ENCODE peak calls at places on chromosomes 13 and 19, in four cellular contexts. One of them, this sample, is unnamed.

GRCh38 chr19:38700350-38700932 is 43.8 kb downstream of the CAPN12 start:
- DNase-seq in NB4: no peak
- DNase-seq in lower leg skin: no peak
- DNase-seq in uterus: no peak
- DNase-seq in this sample: no peak

GRCh38 chr13:99357149-99357596 is 50.0 kb upstream of the GPR183 start:
- DNase-seq in lower leg skin: no peak
- DNase-seq in uterus: no peak
- DNase-seq in NB4: no peak
- DNase-seq in this sample: peak

GRCh38 chr13:40334616-40335015 is 331.8 kb downstream of the FOXO1 start:
- DNase-seq in NB4: no peak
- DNase-seq in lower leg skin: no peak
- DNase-seq in uterus: no peak
- DNase-seq in this sample: no peak

GRCh38 chr13:52104624-52105023 is 24.2 kb downstream of the NEK5 start:
- DNase-seq in lower leg skin: no peak
- DNase-seq in uterus: no peak
- DNase-seq in NB4: peak
- DNase-seq in this sample: no peak

GRCh38 chr13:99158846-99159245 is 41.8 kb upstream of the UBAC2 start:
- DNase-seq in uterus: no peak
- DNase-seq in lower leg skin: no peak
- DNase-seq in NB4: no peak
- DNase-seq in this sample: no peak

GRCh38 chr19:46515879-46516350 is 20.2 kb upstream of the PNMA8B start:
- DNase-seq in lower leg skin: no peak
- DNase-seq in NB4: peak
- DNase-seq in uterus: no peak
- DNase-seq in this sample: peak

GRCh38 chr19:8585894-8586750 is 8.9 kb upstream of the MYO1F start:
- DNase-seq in NB4: peak
- DNase-seq in lower leg skin: no peak
- DNase-seq in uterus: no peak
- DNase-seq in this sample: peak

GRCh38 chr19:5953680-5954213 is 24.2 kb downstream of the RANBP3 start:
- DNase-seq in lower leg skin: no peak
- DNase-seq in uterus: no peak
- DNase-seq in NB4: no peak
- DNase-seq in this sample: no peak

GRCh38 chr13:20702945-20703784 is at the start of gene IL17D:
- DNase-seq in uterus: no peak
- DNase-seq in lower leg skin: peak
- DNase-seq in NB4: peak
- DNase-seq in this sample: no peak

GRCh38 chr13:99614465-99614885 is 113.2 kb downstream of the TM9SF2 start:
- DNase-seq in lower leg skin: no peak
- DNase-seq in uterus: no peak
- DNase-seq in NB4: peak
- DNase-seq in this sample: peak

GRCh38 chr13:101258071-101258470 is 158.2 kb downstream of the NALCN start:
- DNase-seq in uterus: no peak
- DNase-seq in lower leg skin: no peak
- DNase-seq in NB4: peak
- DNase-seq in this sample: peak

GRCh38 chr19:43525836-43526771 is 897 bp downstream of the ETHE1 start:
- DNase-seq in uterus: peak
- DNase-seq in lower leg skin: peak
- DNase-seq in NB4: peak
- DNase-seq in this sample: no peak

GRCh38 chr13:48232420-48233096 is 448 bp upstream of the ITM2B start:
- DNase-seq in lower leg skin: peak
- DNase-seq in NB4: no peak
- DNase-seq in uterus: peak
- DNase-seq in this sample: no peak

GRCh38 chr19:44618640-44619357 is 5.4 kb downstream of the IGSF23 start:
- DNase-seq in uterus: no peak
- DNase-seq in NB4: no peak
- DNase-seq in lower leg skin: no peak
- DNase-seq in this sample: no peak

GRCh38 chr19:47699360-47699917 is 13.8 kb upstream of the EHD2 start:
- DNase-seq in uterus: peak
- DNase-seq in lower leg skin: no peak
- DNase-seq in NB4: peak
- DNase-seq in this sample: peak

GRCh38 chr13:97403893-97404683 is 29.9 kb upstream of the RAP2A start:
- DNase-seq in lower leg skin: no peak
- DNase-seq in NB4: no peak
- DNase-seq in uterus: no peak
- DNase-seq in this sample: no peak

GRCh38 chr13:49368688-49369087 is 75.2 kb downstream of the CAB39L start:
- DNase-seq in uterus: no peak
- DNase-seq in NB4: no peak
- DNase-seq in lower leg skin: no peak
- DNase-seq in this sample: no peak

GRCh38 chr19:49150106-49150943 is 4.9 kb downstream of the HRC start:
- DNase-seq in lower leg skin: peak
- DNase-seq in uterus: peak
- DNase-seq in NB4: peak
- DNase-seq in this sample: no peak

GRCh38 chr19:49359851-49360845 is 2.1 kb downstream of the TEAD2 start:
- DNase-seq in NB4: no peak
- DNase-seq in uterus: no peak
- DNase-seq in lower leg skin: no peak
- DNase-seq in this sample: no peak

GRCh38 chr19:39470724-39471339 is 9.8 kb upstream of the TIMM50 start:
- DNase-seq in uterus: no peak
- DNase-seq in NB4: no peak
- DNase-seq in lower leg skin: no peak
- DNase-seq in this sample: no peak

GRCh38 chr13:67554746-67555452 is 324.8 kb upstream of the PCDH9 start:
- DNase-seq in lower leg skin: no peak
- DNase-seq in NB4: no peak
- DNase-seq in uterus: no peak
- DNase-seq in this sample: no peak

GRCh38 chr13:45393941-45394570 is 24.1 kb downstream of the SLC25A30 start:
- DNase-seq in NB4: peak
- DNase-seq in lower leg skin: no peak
- DNase-seq in uterus: no peak
- DNase-seq in this sample: peak

GRCh38 chr13:77637583-77637982 is 59.9 kb upstream of the SLAIN1 start:
- DNase-seq in NB4: no peak
- DNase-seq in uterus: no peak
- DNase-seq in lower leg skin: no peak
- DNase-seq in this sample: no peak

GRCh38 chr19:6073858-6074708 is 36.2 kb downstream of the RFX2 start:
- DNase-seq in NB4: no peak
- DNase-seq in uterus: no peak
- DNase-seq in lower leg skin: peak
- DNase-seq in this sample: no peak

GRCh38 chr13:94454906-94455305 is 24.6 kb downstream of the DCT start:
- DNase-seq in NB4: no peak
- DNase-seq in uterus: no peak
- DNase-seq in lower leg skin: no peak
- DNase-seq in this sample: no peak

GRCh38 chr13:20446405-20446804 is 79.3 kb downstream of the CRYL1 start:
- DNase-seq in NB4: no peak
- DNase-seq in uterus: no peak
- DNase-seq in lower leg skin: no peak
- DNase-seq in this sample: no peak

GRCh38 chr19:29287061-29287460 is 74.1 kb upstream of the UQCRFS1 start:
- DNase-seq in uterus: no peak
- DNase-seq in NB4: no peak
- DNase-seq in lower leg skin: peak
- DNase-seq in this sample: no peak

GRCh38 chr19:29635963-29636362 is 29.3 kb upstream of the PLEKHF1 start:
- DNase-seq in uterus: no peak
- DNase-seq in lower leg skin: no peak
- DNase-seq in NB4: no peak
- DNase-seq in this sample: no peak

GRCh38 chr13:85816413-85816812 is 17.2 kb upstream of the SLITRK6 start:
- DNase-seq in lower leg skin: no peak
- DNase-seq in NB4: no peak
- DNase-seq in uterus: no peak
- DNase-seq in this sample: no peak

GRCh38 chr13:87259479-87260083 is 411.6 kb upstream of the SLITRK5 start:
- DNase-seq in lower leg skin: no peak
- DNase-seq in NB4: no peak
- DNase-seq in uterus: no peak
- DNase-seq in this sample: peak

GRCh38 chr13:112657850-112658445 is 31.9 kb upstream of the ATP11A start:
- DNase-seq in uterus: peak
- DNase-seq in NB4: no peak
- DNase-seq in lower leg skin: peak
- DNase-seq in this sample: no peak

GRCh38 chr19:14413765-14414171 is 5.4 kb downstream of the DDX39A start:
- DNase-seq in NB4: no peak
- DNase-seq in lower leg skin: no peak
- DNase-seq in uterus: no peak
- DNase-seq in this sample: no peak

GRCh38 chr13:114234266-114234644 is 442 bp upstream of the CDC16 start:
- DNase-seq in lower leg skin: no peak
- DNase-seq in uterus: no peak
- DNase-seq in NB4: no peak
- DNase-seq in this sample: no peak

GRCh38 chr13:114235697-114236096 is 1.0 kb downstream of the CDC16 start:
- DNase-seq in uterus: no peak
- DNase-seq in lower leg skin: no peak
- DNase-seq in NB4: no peak
- DNase-seq in this sample: no peak

GRCh38 chr13:114236224-114236623 is 1.5 kb downstream of the CDC16 start:
- DNase-seq in uterus: no peak
- DNase-seq in lower leg skin: no peak
- DNase-seq in NB4: no peak
- DNase-seq in this sample: no peak

GRCh38 chr13:114237415-114238112 is 2.9 kb downstream of the CDC16 start:
- DNase-seq in uterus: no peak
- DNase-seq in lower leg skin: no peak
- DNase-seq in NB4: no peak
- DNase-seq in this sample: no peak

GRCh38 chr13:114234645-114235421 is at the start of gene CDC16:
- DNase-seq in NB4: peak
- DNase-seq in uterus: peak
- DNase-seq in lower leg skin: peak
- DNase-seq in this sample: peak
- TF ChIP-seq POLR2A in NB4: peak
- TF ChIP-seq POLR2A in uterus: peak
- TF ChIP-seq POLR2A in lower leg skin: no peak
- TF ChIP-seq POLR2A in this sample: peak

DNA sequence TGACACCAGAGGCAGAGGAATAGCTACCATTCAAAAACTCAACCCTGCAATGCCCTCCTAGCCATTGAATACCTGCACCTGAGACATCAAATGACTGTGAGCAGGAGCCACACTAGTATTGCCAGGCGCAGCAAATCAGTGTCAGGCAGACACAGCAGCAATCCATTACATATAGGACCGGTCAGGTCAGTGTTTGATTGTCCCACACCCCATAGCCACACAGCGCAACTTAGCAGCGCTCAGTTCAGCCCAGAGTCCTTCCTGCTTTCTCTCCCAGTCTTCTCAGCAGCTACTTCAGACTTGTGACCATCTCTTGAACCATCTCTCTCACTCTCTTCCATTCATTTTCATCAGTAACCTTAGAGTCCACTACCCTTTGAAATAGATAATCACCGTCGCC is 181.6 kb upstream of the GPR12 start:
- DNase-seq in uterus: no peak
- DNase-seq in NB4: no peak
- DNase-seq in lower leg skin: peak
- DNase-seq in this sample: no peak
- TF ChIP-seq POLR2A in uterus: no peak
- TF ChIP-seq POLR2A in NB4: no peak
- TF ChIP-seq POLR2A in lower leg skin: no peak
- TF ChIP-seq POLR2A in this sample: no peak

GRCh38 chr13:102323505-102323904 is 78.3 kb downstream of the FGF14 start:
- DNase-seq in lower leg skin: no peak
- DNase-seq in NB4: no peak
- DNase-seq in uterus: no peak
- DNase-seq in this sample: no peak
- TF ChIP-seq POLR2A in lower leg skin: no peak
- TF ChIP-seq POLR2A in NB4: no peak
- TF ChIP-seq POLR2A in uterus: no peak
- TF ChIP-seq POLR2A in this sample: no peak

DNA sequence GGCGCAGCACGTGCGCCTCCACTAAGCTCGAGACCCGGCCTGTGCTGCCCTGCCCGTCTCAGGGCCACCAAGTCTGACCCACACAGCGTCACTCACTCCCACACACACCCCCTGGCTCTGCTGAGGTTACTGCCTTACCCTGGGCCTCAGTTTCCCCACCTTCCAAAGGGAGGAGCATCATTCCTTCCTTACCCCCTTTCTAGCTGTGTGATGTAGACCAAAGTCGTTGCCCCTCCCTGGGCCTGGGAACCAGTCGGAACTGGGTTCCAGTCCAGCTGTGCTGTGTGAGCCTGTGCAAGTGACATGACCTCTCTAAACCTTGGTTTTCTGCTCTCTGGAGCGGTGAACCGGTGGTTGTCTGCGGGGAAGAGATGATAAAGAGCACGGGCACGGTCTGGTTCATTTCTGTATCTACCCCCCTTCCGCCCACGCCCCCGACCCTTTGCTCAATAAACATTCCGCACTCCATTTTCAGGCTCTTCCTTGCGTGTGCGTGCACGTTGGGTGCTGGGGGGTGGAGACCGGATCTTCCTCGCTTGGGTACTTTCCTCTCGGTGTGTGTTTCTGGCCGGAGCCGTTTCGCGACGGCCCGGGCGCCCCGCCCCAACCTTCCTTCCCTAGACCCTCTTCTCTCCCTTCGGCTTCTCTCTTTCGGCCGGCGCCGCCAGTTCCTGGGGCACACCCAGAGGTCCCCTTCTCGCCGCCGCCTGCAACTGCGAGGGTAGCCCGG is at the start of gene ZNF581:
- DNase-seq in lower leg skin: peak
- DNase-seq in NB4: peak
- DNase-seq in uterus: peak
- DNase-seq in this sample: peak
- TF ChIP-seq POLR2A in lower leg skin: no peak
- TF ChIP-seq POLR2A in NB4: no peak
- TF ChIP-seq POLR2A in uterus: peak
- TF ChIP-seq POLR2A in this sample: peak

GRCh38 chr19:11554160-11554559 is 4.9 kb downstream of the ELOF1 start:
- DNase-seq in NB4: no peak
- DNase-seq in lower leg skin: no peak
- DNase-seq in uterus: no peak
- DNase-seq in this sample: no peak

GRCh38 chr19:11549386-11549953 is 9.6 kb downstream of the ELOF1 start:
- DNase-seq in NB4: no peak
- DNase-seq in uterus: no peak
- DNase-seq in lower leg skin: no peak
- DNase-seq in this sample: no peak

GRCh38 chr19:11550265-11550664 is 8.8 kb downstream of the ELOF1 start:
- DNase-seq in uterus: no peak
- DNase-seq in lower leg skin: no peak
- DNase-seq in NB4: no peak
- DNase-seq in this sample: no peak

GRCh38 chr19:11552666-11553372 is 6.2 kb downstream of the ELOF1 start:
- DNase-seq in lower leg skin: no peak
- DNase-seq in NB4: no peak
- DNase-seq in uterus: no peak
- DNase-seq in this sample: no peak

GRCh38 chr19:11551603-11552235 is 7.3 kb downstream of the ELOF1 start:
- DNase-seq in lower leg skin: no peak
- DNase-seq in NB4: peak
- DNase-seq in uterus: peak
- DNase-seq in this sample: no peak
- TF ChIP-seq POLR2A in lower leg skin: no peak
- TF ChIP-seq POLR2A in NB4: no peak
- TF ChIP-seq POLR2A in uterus: peak
- TF ChIP-seq POLR2A in this sample: no peak

This sample was measured in H54.